ENCODE peak calls at places on chromosomes 2 and 18, in six cellular contexts. U is heart left ventricle, Z is astrocyte, V is ovary, J is right atrium auricular region, N is Karpas-422. B is an unnamed sample.

GRCh38 chr2:113842919-113843736 is 46.8 kb upstream of the ACTR3 start:
- DNase-seq in U (no peak), N (no peak), J (no peak), Z (peak; percentile 55), V (no peak), B (no peak)

GRCh38 chr2:108169982-108170625 is 69.7 kb upstream of the SULT1C3 start:
- DNase-seq in U (no peak), J (no peak), N (peak; percentile 58), V (no peak), Z (peak; percentile 6), B (no peak)

GRCh38 chr2:193868833-193869232 is 1674.1 kb upstream of the TMEFF2 start:
- DNase-seq in Z (no peak), J (no peak), V (no peak), N (no peak), U (no peak), B (no peak)

GRCh38 chr2:8452979-8453903 is 228.6 kb upstream of the ID2 start:
- DNase-seq in Z (peak; percentile 50), J (peak; percentile 64), N (no peak), V (no peak), U (no peak), B (no peak)

GRCh38 chr2:117921520-117921919 is 92.3 kb downstream of the CCDC93 start:
- DNase-seq in Z (no peak), J (no peak), V (no peak), N (peak; percentile 36), U (no peak), B (no peak)

GRCh38 chr2:10137053-10137843 is 14.7 kb downstream of the RRM2 start:
- DNase-seq in N (peak; percentile 52), U (no peak), V (no peak), Z (no peak), J (no peak), B (no peak)

GRCh38 chr2:18265614-18266013 is 294.8 kb downstream of the RDH14 start:
- DNase-seq in V (no peak), U (no peak), N (no peak), J (no peak), Z (no peak), B (no peak)

GRCh38 chr2:227082286-227082685 is 81.7 kb downstream of the COL4A4 start:
- DNase-seq in Z (no peak), V (no peak), N (no peak), U (no peak), J (no peak), B (no peak)

GRCh38 chr2:160647967-160648685 is 154.5 kb upstream of the RBMS1 start:
- DNase-seq in V (no peak), J (no peak), U (no peak), Z (no peak), N (no peak), B (peak; percentile 11)

GRCh38 chr2:100197643-100198153 is 55.3 kb upstream of the AFF3 start:
- DNase-seq in J (no peak), Z (peak; percentile 46), U (peak; percentile 86), N (no peak), V (peak; percentile 84), B (peak; percentile 64)

GRCh38 chr18:20971886-20972267 is 139.7 kb downstream of the ROCK1 start:
- DNase-seq in J (no peak), U (no peak), V (no peak), N (peak; percentile 74), Z (no peak), B (no peak)

GRCh38 chr2:60553496-60553991 is at the start of gene BCL11A:
- DNase-seq in Z (peak; percentile 91), U (peak; percentile 84), N (peak; percentile 95), V (no peak), J (no peak), B (peak; percentile 53)

GRCh38 chr2:29568135-29568534 is 353.3 kb downstream of the ALK start:
- DNase-seq in Z (no peak), V (no peak), J (no peak), N (peak; percentile 71), U (no peak), B (no peak)

DNA sequence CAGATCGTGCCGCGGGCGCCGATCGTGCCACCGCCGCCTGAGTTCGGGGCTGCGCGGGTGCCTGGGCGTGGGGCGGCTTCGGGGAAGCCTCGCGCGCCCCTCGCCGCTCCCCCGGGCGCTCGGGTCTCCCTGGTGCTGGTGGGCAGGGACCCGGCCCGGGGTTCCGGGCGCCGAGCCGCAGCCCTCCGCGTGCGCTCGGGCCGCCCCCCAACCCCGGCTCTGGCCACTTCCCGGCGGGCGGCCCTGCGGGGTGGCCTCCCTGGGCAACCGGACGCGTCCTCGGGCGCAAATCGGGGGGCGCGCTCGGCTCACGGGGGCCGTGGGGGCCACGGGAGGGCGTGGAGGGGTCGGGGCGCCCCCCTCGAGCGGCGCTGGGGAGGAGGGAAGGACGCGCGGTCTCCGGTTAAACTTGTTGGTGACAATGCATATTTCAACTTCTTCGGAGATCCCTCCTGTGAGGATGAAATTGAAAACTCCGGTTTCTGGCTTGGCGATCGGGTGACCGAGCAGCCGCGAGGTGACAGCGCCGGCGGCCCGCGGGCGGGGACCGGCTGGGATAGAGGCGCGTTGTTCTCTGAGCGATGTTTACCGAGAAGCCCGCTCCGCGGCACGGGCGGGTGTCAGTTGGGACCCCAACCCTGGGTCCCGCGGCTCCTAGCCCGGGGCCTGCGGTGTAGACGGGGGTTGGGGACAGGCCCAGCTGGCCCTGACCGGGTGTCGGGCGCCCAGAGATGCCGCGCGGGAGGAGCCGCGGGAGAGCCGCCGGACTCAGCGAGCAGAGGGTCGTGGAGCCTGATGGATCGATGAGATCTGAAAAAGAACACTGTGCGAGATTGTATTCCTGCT is 676 bp downstream of the SH3BP4 start:
- DNase-seq in Z (no peak), U (no peak), N (no peak), V (peak; percentile 26), J (no peak), B (peak; percentile 33)
- H3K4me3 ChIP-seq in Z (peak overlapping the region; percentile 96), U (peak overlapping the region; percentile 78), N (no peak overlapping the region), V (peak overlapping the region; percentile 79), J (peak overlapping the region; percentile 89), B (peak overlapping the region; percentile 95)

GRCh38 chr2:127661072-127661618 is 14.2 kb downstream of the LIMS2 start:
- DNase-seq in Z (peak; percentile 41), V (no peak), U (peak; percentile 28), J (no peak), N (no peak), B (peak; percentile 13)
- H3K27ac ChIP-seq in Z (no peak overlapping the region), V (no peak overlapping the region), U (peak overlapping the region; percentile 84), J (peak overlapping the region; percentile 82), N (no peak overlapping the region), B (peak overlapping the region; percentile 82)

GRCh38 chr18:2848879-2849254 is 2.1 kb downstream of the EMILIN2 start:
- DNase-seq in N (no peak), V (no peak), J (no peak), U (no peak), Z (no peak), B (no peak)
- H3K4me3 ChIP-seq in N (no peak overlapping the region), V (no peak overlapping the region), J (no peak overlapping the region), U (peak overlapping the region; percentile 59), Z (no peak overlapping the region), B (peak overlapping the region; percentile 58)

GRCh38 chr2:150282821-150283309 is 204.6 kb downstream of the RND3 start:
- DNase-seq in U (peak; percentile 33), V (no peak), N (no peak), Z (peak; percentile 19), J (no peak), B (peak; percentile 22)
- H3K27ac ChIP-seq in U (no peak overlapping the region), V (no peak overlapping the region), N (no peak overlapping the region), Z (no peak overlapping the region), J (peak overlapping the region; percentile 40), B (no peak overlapping the region)

GRCh38 chr2:239075918-239076727 is 228.2 kb downstream of the TWIST2 start:
- DNase-seq in V (no peak), Z (no peak), U (peak; percentile 39), N (no peak), J (no peak), B (peak; percentile 34)
- H3K4me3 ChIP-seq in V (no peak overlapping the region), Z (no peak overlapping the region), U (no peak overlapping the region), N (no peak overlapping the region), J (no peak overlapping the region), B (no peak overlapping the region)

GRCh38 chr18:3455090-3455640 is 5.2 kb downstream of the TGIF1 start:
- DNase-seq in Z (no peak), J (no peak), N (no peak), U (no peak), V (no peak), B (no peak)
- H3K27ac ChIP-seq in Z (peak overlapping the region; percentile 99), J (peak overlapping the region; percentile 99), N (peak overlapping the region; percentile 89), U (no peak overlapping the region), V (peak overlapping the region; percentile 97), B (peak overlapping the region; percentile 99)

DNA sequence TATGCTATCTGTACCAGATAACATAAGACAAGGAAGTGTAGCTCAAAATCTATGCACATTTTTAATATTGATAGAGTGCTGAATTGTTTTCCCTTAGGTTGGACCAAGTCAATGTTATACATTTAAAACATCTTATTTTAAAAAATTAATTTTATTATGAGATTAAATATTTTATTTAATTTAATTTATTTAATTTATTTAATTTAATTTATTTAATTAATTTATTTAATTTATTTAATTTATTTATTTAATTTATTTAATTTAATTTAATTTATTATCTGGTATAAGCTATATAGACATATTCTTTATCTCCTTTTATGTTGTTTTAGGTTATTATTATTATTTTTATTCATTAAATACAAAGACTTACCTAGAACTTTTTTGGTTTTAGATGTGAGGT is 551.7 kb upstream of the LRRTM1 start:
- DNase-seq in U (no peak), J (no peak), Z (no peak), V (no peak), N (no peak), B (no peak)
- H3K4me3 ChIP-seq in U (no peak overlapping the region), J (no peak overlapping the region), Z (no peak overlapping the region), V (no peak overlapping the region), N (no peak overlapping the region), B (no peak overlapping the region)

DNA sequence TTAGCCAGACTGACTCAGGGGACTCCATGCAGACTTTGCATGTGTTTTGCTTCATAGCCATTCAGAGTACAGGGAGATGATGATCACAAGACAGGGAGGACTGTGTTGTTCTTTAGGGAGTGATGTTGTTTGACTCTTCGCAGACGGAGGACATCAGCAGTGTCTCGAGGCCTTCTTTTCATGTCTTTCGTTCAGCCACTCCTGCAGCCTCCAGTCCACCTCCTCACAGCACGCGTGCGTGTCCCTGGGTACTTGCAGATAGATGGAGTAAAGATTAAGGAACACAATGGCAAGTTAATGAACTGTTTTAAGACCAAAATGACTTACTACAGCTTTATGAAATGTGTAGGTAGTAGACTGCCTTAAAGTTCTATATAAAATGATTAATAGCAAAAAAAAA is 114.7 kb downstream of the MAP4K4 start:
- DNase-seq in Z (no peak), V (no peak), N (no peak), U (no peak), J (no peak), B (no peak)
- H3K27ac ChIP-seq in Z (no peak overlapping the region), V (no peak overlapping the region), N (no peak overlapping the region), U (no peak overlapping the region), J (no peak overlapping the region), B (no peak overlapping the region)

GRCh38 chr18:5266721-5267120 is 28.8 kb downstream of the ZBTB14 start:
- DNase-seq in N (no peak), U (no peak), J (no peak), Z (no peak), V (no peak), B (no peak)

GRCh38 chr18:5268874-5269273 is 26.7 kb downstream of the ZBTB14 start:
- DNase-seq in J (no peak), U (no peak), N (no peak), Z (no peak), V (no peak), B (no peak)
- H3K4me3 ChIP-seq in J (no peak overlapping the region), U (no peak overlapping the region), N (no peak overlapping the region), Z (no peak overlapping the region), V (no peak overlapping the region), B (no peak overlapping the region)